ENCODE peak calls at places on chromosomes 7 and 10, in eight cellular contexts. One of them, this sample, is unnamed.

GRCh38 chr10:50788951-50789904 is 49.5 kb downstream of the ASAH2B start:
- DNase-seq in stomach: no peak
- DNase-seq in lower lobe of right lung: no peak
- DNase-seq in PC-9: peak; percentile 47
- DNase-seq in SK-N-SH: peak; percentile 24
- DNase-seq in cardiac muscle cell: peak; percentile 76
- DNase-seq in right lobe of liver: peak; percentile 50
- DNase-seq in heart left ventricle: no peak
- DNase-seq in this sample: no peak

GRCh38 chr7:43735403-43735801 is 6.1 kb upstream of the COA1 start:
- DNase-seq in stomach: no peak
- DNase-seq in lower lobe of right lung: no peak
- DNase-seq in PC-9: no peak
- DNase-seq in SK-N-SH: no peak
- DNase-seq in cardiac muscle cell: no peak
- DNase-seq in right lobe of liver: no peak
- DNase-seq in heart left ventricle: no peak
- DNase-seq in this sample: no peak

GRCh38 chr7:13998866-13999265 is 9.4 kb upstream of the ETV1 start:
- DNase-seq in stomach: no peak
- DNase-seq in lower lobe of right lung: no peak
- DNase-seq in PC-9: no peak
- DNase-seq in SK-N-SH: no peak
- DNase-seq in cardiac muscle cell: no peak
- DNase-seq in right lobe of liver: no peak
- DNase-seq in heart left ventricle: no peak
- DNase-seq in this sample: no peak

GRCh38 chr10:124145109-124145860 is 51.9 kb upstream of the CHST15 start:
- DNase-seq in stomach: peak; percentile 34
- DNase-seq in lower lobe of right lung: peak; percentile 77
- DNase-seq in PC-9: peak; percentile 65
- DNase-seq in SK-N-SH: no peak
- DNase-seq in cardiac muscle cell: peak; percentile 88
- DNase-seq in right lobe of liver: peak; percentile 74
- DNase-seq in heart left ventricle: peak; percentile 80
- DNase-seq in this sample: no peak

GRCh38 chr7:65219623-65220022 is 154.0 kb upstream of the ZNF92 start:
- DNase-seq in stomach: no peak
- DNase-seq in lower lobe of right lung: no peak
- DNase-seq in PC-9: no peak
- DNase-seq in SK-N-SH: no peak
- DNase-seq in cardiac muscle cell: no peak
- DNase-seq in right lobe of liver: no peak
- DNase-seq in heart left ventricle: no peak
- DNase-seq in this sample: no peak

GRCh38 chr10:74072503-74072902 is 74.6 kb downstream of the VCL start:
- DNase-seq in stomach: no peak
- DNase-seq in lower lobe of right lung: no peak
- DNase-seq in PC-9: peak; percentile 75
- DNase-seq in SK-N-SH: no peak
- DNase-seq in cardiac muscle cell: no peak
- DNase-seq in right lobe of liver: no peak
- DNase-seq in heart left ventricle: no peak
- DNase-seq in this sample: no peak

GRCh38 chr10:91378061-91378460 is 32.1 kb upstream of the HECTD2 start:
- DNase-seq in stomach: no peak
- DNase-seq in lower lobe of right lung: no peak
- DNase-seq in PC-9: no peak
- DNase-seq in SK-N-SH: peak; percentile 43
- DNase-seq in cardiac muscle cell: peak; percentile 67
- DNase-seq in right lobe of liver: no peak
- DNase-seq in heart left ventricle: no peak
- DNase-seq in this sample: no peak

GRCh38 chr10:55641601-55642000 is 719.5 kb downstream of the ZWINT start:
- DNase-seq in stomach: no peak
- DNase-seq in lower lobe of right lung: no peak
- DNase-seq in PC-9: no peak
- DNase-seq in SK-N-SH: no peak
- DNase-seq in cardiac muscle cell: no peak
- DNase-seq in right lobe of liver: no peak
- DNase-seq in heart left ventricle: no peak
- DNase-seq in this sample: no peak

GRCh38 chr7:26101471-26102151 is 50.4 kb upstream of the NFE2L3 start:
- DNase-seq in stomach: no peak
- DNase-seq in lower lobe of right lung: no peak
- DNase-seq in PC-9: peak; percentile 19
- DNase-seq in SK-N-SH: no peak
- DNase-seq in cardiac muscle cell: no peak
- DNase-seq in right lobe of liver: no peak
- DNase-seq in heart left ventricle: no peak
- DNase-seq in this sample: peak; percentile 95

GRCh38 chr7:771241-772004 is 44.3 kb upstream of the PRKAR1B start:
- DNase-seq in stomach: peak; percentile 60
- DNase-seq in lower lobe of right lung: no peak
- DNase-seq in PC-9: no peak
- DNase-seq in SK-N-SH: peak; percentile 76
- DNase-seq in cardiac muscle cell: peak; percentile 63
- DNase-seq in right lobe of liver: no peak
- DNase-seq in heart left ventricle: peak; percentile 84
- DNase-seq in this sample: no peak

GRCh38 chr7:36155811-36156361 is 2.8 kb downstream of the EEPD1 start:
- DNase-seq in stomach: peak; percentile 67
- DNase-seq in lower lobe of right lung: no peak
- DNase-seq in PC-9: no peak
- DNase-seq in SK-N-SH: peak; percentile 54
- DNase-seq in cardiac muscle cell: no peak
- DNase-seq in right lobe of liver: peak; percentile 96
- DNase-seq in heart left ventricle: no peak
- DNase-seq in this sample: no peak

GRCh38 chr10:126372359-126372758 is 15.9 kb downstream of the ADAM12 start:
- DNase-seq in stomach: no peak
- DNase-seq in lower lobe of right lung: no peak
- DNase-seq in PC-9: no peak
- DNase-seq in SK-N-SH: no peak
- DNase-seq in cardiac muscle cell: no peak
- DNase-seq in right lobe of liver: no peak
- DNase-seq in heart left ventricle: no peak
- DNase-seq in this sample: peak; percentile 70

GRCh38 chr10:100008142-100008522 is 1.6 kb downstream of the DNMBP start:
- DNase-seq in stomach: no peak
- DNase-seq in lower lobe of right lung: no peak
- DNase-seq in PC-9: peak; percentile 66
- DNase-seq in SK-N-SH: no peak
- DNase-seq in cardiac muscle cell: peak; percentile 61
- DNase-seq in right lobe of liver: no peak
- DNase-seq in heart left ventricle: no peak
- DNase-seq in this sample: no peak

GRCh38 chr7:41333506-41333905 is 369.4 kb downstream of the INHBA start:
- DNase-seq in stomach: no peak
- DNase-seq in lower lobe of right lung: no peak
- DNase-seq in PC-9: no peak
- DNase-seq in SK-N-SH: no peak
- DNase-seq in cardiac muscle cell: peak; percentile 81
- DNase-seq in right lobe of liver: no peak
- DNase-seq in heart left ventricle: no peak
- DNase-seq in this sample: no peak

GRCh38 chr7:30348083-30348560 is 63.7 kb downstream of the ZNRF2 start:
- DNase-seq in stomach: no peak
- DNase-seq in lower lobe of right lung: no peak
- DNase-seq in PC-9: peak; percentile 95
- DNase-seq in SK-N-SH: no peak
- DNase-seq in cardiac muscle cell: peak; percentile 83
- DNase-seq in right lobe of liver: no peak
- DNase-seq in heart left ventricle: no peak
- DNase-seq in this sample: no peak

GRCh38 chr7:156240532-156240931 is 400.0 kb upstream of the RNF32 start:
- DNase-seq in stomach: no peak
- DNase-seq in lower lobe of right lung: no peak
- DNase-seq in PC-9: no peak
- DNase-seq in SK-N-SH: no peak
- DNase-seq in cardiac muscle cell: no peak
- DNase-seq in right lobe of liver: peak; percentile 68
- DNase-seq in heart left ventricle: no peak
- DNase-seq in this sample: no peak

GRCh38 chr7:123749537-123749857 is 694 bp upstream of the WASL start:
- DNase-seq in stomach: no peak
- DNase-seq in lower lobe of right lung: peak; percentile 60
- DNase-seq in PC-9: peak; percentile 75
- DNase-seq in SK-N-SH: no peak
- DNase-seq in cardiac muscle cell: peak; percentile 76
- DNase-seq in right lobe of liver: peak; percentile 63
- DNase-seq in heart left ventricle: no peak
- DNase-seq in this sample: no peak

GRCh38 chr10:78218833-78219490 is 185.3 kb downstream of the RPS24 start:
- DNase-seq in stomach: no peak
- DNase-seq in lower lobe of right lung: no peak
- DNase-seq in PC-9: no peak
- DNase-seq in SK-N-SH: no peak
- DNase-seq in cardiac muscle cell: no peak
- DNase-seq in right lobe of liver: no peak
- DNase-seq in heart left ventricle: no peak
- DNase-seq in this sample: no peak

GRCh38 chr10:3107426-3107961 is 40.1 kb downstream of the PFKP start:
- DNase-seq in stomach: no peak
- DNase-seq in lower lobe of right lung: peak; percentile 83
- DNase-seq in PC-9: no peak
- DNase-seq in SK-N-SH: no peak
- DNase-seq in cardiac muscle cell: peak; percentile 84
- DNase-seq in right lobe of liver: peak; percentile 90
- DNase-seq in heart left ventricle: peak; percentile 81
- DNase-seq in this sample: no peak

GRCh38 chr7:123628829-123629228 is 26.8 kb upstream of the LMOD2 start:
- DNase-seq in stomach: no peak
- DNase-seq in lower lobe of right lung: no peak
- DNase-seq in PC-9: no peak
- DNase-seq in SK-N-SH: no peak
- DNase-seq in cardiac muscle cell: no peak
- DNase-seq in right lobe of liver: no peak
- DNase-seq in heart left ventricle: no peak
- DNase-seq in this sample: no peak

GRCh38 chr10:69792361-69792760 is 9.3 kb upstream of the COL13A1 start:
- DNase-seq in stomach: no peak
- DNase-seq in lower lobe of right lung: no peak
- DNase-seq in PC-9: no peak
- DNase-seq in SK-N-SH: no peak
- DNase-seq in cardiac muscle cell: no peak
- DNase-seq in right lobe of liver: no peak
- DNase-seq in heart left ventricle: no peak
- DNase-seq in this sample: no peak

GRCh38 chr10:15211464-15211979 is 43.0 kb upstream of the NMT2 start:
- DNase-seq in stomach: no peak
- DNase-seq in lower lobe of right lung: no peak
- DNase-seq in PC-9: no peak
- DNase-seq in SK-N-SH: no peak
- DNase-seq in cardiac muscle cell: peak; percentile 66
- DNase-seq in right lobe of liver: no peak
- DNase-seq in heart left ventricle: no peak
- DNase-seq in this sample: no peak
- H3K4me3 ChIP-seq in stomach: no peak overlapping the region
- H3K4me3 ChIP-seq in lower lobe of right lung: no peak overlapping the region
- H3K4me3 ChIP-seq in PC-9: no peak overlapping the region
- H3K4me3 ChIP-seq in SK-N-SH: no peak overlapping the region
- H3K4me3 ChIP-seq in cardiac muscle cell: no peak overlapping the region
- H3K4me3 ChIP-seq in right lobe of liver: no peak overlapping the region
- H3K4me3 ChIP-seq in heart left ventricle: no peak overlapping the region
- H3K4me3 ChIP-seq in this sample: no peak overlapping the region

GRCh38 chr10:118321724-118322575 is 20.2 kb downstream of the FAM204A start:
- DNase-seq in stomach: no peak
- DNase-seq in lower lobe of right lung: no peak
- DNase-seq in PC-9: no peak
- DNase-seq in SK-N-SH: no peak
- DNase-seq in cardiac muscle cell: no peak
- DNase-seq in right lobe of liver: no peak
- DNase-seq in heart left ventricle: no peak
- DNase-seq in this sample: no peak
- H3K36me3 ChIP-seq in stomach: peaks cover 59% of the 10 kb centered on the region
- H3K36me3 ChIP-seq in lower lobe of right lung: peaks cover 61% of the 10 kb centered on the region
- H3K36me3 ChIP-seq in PC-9: peaks cover 4% of the 10 kb centered on the region
- H3K36me3 ChIP-seq in SK-N-SH: peaks cover 79% of the 10 kb centered on the region
- H3K36me3 ChIP-seq in cardiac muscle cell: peaks cover 21% of the 10 kb centered on the region
- H3K36me3 ChIP-seq in right lobe of liver: peaks cover 17% of the 10 kb centered on the region
- H3K36me3 ChIP-seq in heart left ventricle: peaks cover 74% of the 10 kb centered on the region
- H3K36me3 ChIP-seq in this sample: peaks cover 18% of the 10 kb centered on the region

DNA sequence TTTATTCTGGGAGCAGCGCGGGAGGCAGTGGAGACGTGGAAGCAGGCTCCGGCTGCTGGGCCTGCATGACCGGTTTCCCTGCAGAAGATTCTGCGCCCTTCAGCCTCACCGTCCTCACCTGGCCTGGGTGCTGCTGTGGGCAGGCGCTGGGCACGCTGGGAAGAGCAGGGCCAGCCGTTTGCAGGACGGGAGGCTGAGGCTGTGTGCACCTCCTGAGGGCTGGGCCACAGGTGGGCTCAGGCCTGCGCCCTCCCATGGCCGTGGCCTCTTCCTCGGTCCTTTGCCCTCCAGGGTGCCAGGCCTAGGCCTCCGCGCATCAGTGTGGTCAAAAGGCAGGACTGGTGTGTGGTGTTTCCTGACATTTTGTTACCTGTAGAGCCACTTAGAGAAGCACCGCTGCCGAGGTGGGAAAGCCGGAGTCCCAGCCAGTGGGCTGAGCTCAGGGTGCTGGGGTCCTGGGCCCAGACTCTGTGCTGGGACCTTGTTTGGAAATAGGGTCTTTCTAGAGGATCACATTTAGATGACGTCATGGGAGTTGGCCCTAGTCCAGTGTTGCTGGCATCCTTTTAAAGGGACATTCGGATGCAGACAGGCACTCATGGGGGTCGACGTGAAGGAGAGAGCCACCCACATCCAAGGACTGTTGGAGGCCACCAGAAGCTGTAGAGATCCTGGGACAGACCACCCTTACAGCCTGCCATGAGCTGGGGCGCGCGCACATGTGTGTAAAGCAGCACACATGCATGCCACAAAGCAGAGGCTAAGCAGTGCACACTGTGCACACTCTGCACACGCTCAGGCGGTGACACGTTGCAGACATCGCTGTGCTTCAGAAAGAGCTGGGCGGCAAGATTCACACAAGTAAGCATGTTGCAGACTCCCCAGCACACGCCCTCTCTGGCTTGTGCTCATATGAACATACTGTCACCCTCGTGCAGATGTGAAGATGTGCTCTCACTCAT is 478.5 kb downstream of the DNAJB6 start:
- DNase-seq in stomach: no peak
- DNase-seq in lower lobe of right lung: peak; percentile 25
- DNase-seq in PC-9: no peak
- DNase-seq in SK-N-SH: no peak
- DNase-seq in cardiac muscle cell: no peak
- DNase-seq in right lobe of liver: no peak
- DNase-seq in heart left ventricle: peak; percentile 45
- DNase-seq in this sample: no peak
- H3K27ac ChIP-seq in stomach: no peak overlapping the region
- H3K27ac ChIP-seq in lower lobe of right lung: no peak overlapping the region
- H3K27ac ChIP-seq in PC-9: no peak overlapping the region
- H3K27ac ChIP-seq in SK-N-SH: no peak overlapping the region
- H3K27ac ChIP-seq in cardiac muscle cell: no peak overlapping the region
- H3K27ac ChIP-seq in right lobe of liver: no peak overlapping the region
- H3K27ac ChIP-seq in heart left ventricle: no peak overlapping the region
- H3K27ac ChIP-seq in this sample: no peak overlapping the region

DNA sequence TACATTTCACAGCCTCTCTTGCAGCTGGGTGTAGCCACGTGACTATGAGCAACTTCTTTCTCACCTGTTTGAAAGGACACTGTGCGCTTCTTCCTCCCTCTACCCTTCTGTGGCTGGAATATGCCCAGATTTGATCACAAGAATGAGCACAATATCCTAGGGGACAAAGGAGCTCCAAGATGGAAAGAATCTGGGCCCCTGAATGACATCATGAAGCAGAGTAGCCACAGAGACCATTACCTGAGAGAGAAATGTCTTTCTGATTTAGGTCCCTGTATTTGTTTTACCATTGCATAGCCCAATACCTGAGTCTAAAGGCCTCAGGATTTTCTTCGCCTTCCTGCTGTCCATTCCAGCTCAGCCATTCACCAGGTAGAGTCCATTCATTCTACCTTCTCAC is 15.4 kb downstream of the ZNF503 start:
- DNase-seq in stomach: no peak
- DNase-seq in lower lobe of right lung: no peak
- DNase-seq in PC-9: no peak
- DNase-seq in SK-N-SH: no peak
- DNase-seq in cardiac muscle cell: no peak
- DNase-seq in right lobe of liver: no peak
- DNase-seq in heart left ventricle: no peak
- DNase-seq in this sample: no peak
- H3K4me3 ChIP-seq in stomach: no peak overlapping the region
- H3K4me3 ChIP-seq in lower lobe of right lung: no peak overlapping the region
- H3K4me3 ChIP-seq in PC-9: no peak overlapping the region
- H3K4me3 ChIP-seq in SK-N-SH: no peak overlapping the region
- H3K4me3 ChIP-seq in cardiac muscle cell: no peak overlapping the region
- H3K4me3 ChIP-seq in right lobe of liver: no peak overlapping the region
- H3K4me3 ChIP-seq in heart left ventricle: no peak overlapping the region
- H3K4me3 ChIP-seq in this sample: no peak overlapping the region

This sample was measured in WERI-Rb-1.